ENCODE peak calls at places on chromosomes 11 and 22, in ten cellular contexts. U is prostate gland, M is transverse colon, S is sigmoid colon, G is A549, O is heart left ventricle, T is IMR-90, A is spleen, K is esophagus muscularis mucosa, Y is H54. J is an unnamed sample.

GRCh38 chr22:29733362-29734322 is 13.8 kb downstream of the CABP7 start:
- DNase-seq in U (peak; percentile 47), M (peak; percentile 33), S (no peak), G (no peak), O (peak; percentile 60), T (no peak), A (no peak), K (no peak), Y (no peak), J (no peak)

GRCh38 chr11:95132956-95133355 is 43.3 kb downstream of the ENDOD1 start:
- DNase-seq in U (no peak), M (peak; percentile 50), S (no peak), G (no peak), O (no peak), T (no peak), A (no peak), K (no peak), Y (no peak), J (no peak)

GRCh38 chr22:24095816-24096215 is 84.7 kb downstream of the CABIN1 start:
- DNase-seq in U (no peak), M (no peak), S (peak; percentile 45), G (no peak), O (no peak), T (no peak), A (peak; percentile 16), K (no peak), Y (no peak), J (no peak)

GRCh38 chr22:43488031-43488892 is 76.4 kb downstream of the MPPED1 start:
- DNase-seq in U (no peak), M (no peak), S (no peak), G (no peak), O (no peak), T (no peak), A (no peak), K (no peak), Y (no peak), J (no peak)

GRCh38 chr11:34318111-34319037 is 39.4 kb downstream of the ABTB2 start:
- DNase-seq in U (no peak), M (peak; percentile 34), S (no peak), G (peak; percentile 86), O (no peak), T (peak; percentile 58), A (no peak), K (no peak), Y (peak; percentile 45), J (no peak)

GRCh38 chr11:118612378-118612777 is 5.0 kb downstream of the PHLDB1 start:
- DNase-seq in U (no peak), M (no peak), S (peak; percentile 66), G (no peak), O (peak; percentile 68), T (peak; percentile 23), A (peak; percentile 69), K (no peak), Y (no peak), J (no peak)

GRCh38 chr22:26893034-26893710 is 235.8 kb downstream of the MIAT start:
- DNase-seq in U (no peak), M (no peak), S (no peak), G (no peak), O (no peak), T (no peak), A (no peak), K (peak; percentile 83), Y (no peak), J (no peak)

GRCh38 chr11:60700689-60701508 is 1.5 kb downstream of the MS4A8 start:
- DNase-seq in U (peak; percentile 21), M (peak; percentile 53), S (no peak), G (peak; percentile 29), O (no peak), T (no peak), A (no peak), K (peak; percentile 72), Y (peak; percentile 19), J (no peak)

GRCh38 chr11:122097419-122098001 is 18.5 kb downstream of the BLID start:
- DNase-seq in U (peak; percentile 10), M (no peak), S (no peak), G (no peak), O (no peak), T (peak; percentile 47), A (no peak), K (no peak), Y (no peak), J (no peak)

GRCh38 chr22:26684173-26684572 is 26.8 kb downstream of the MIAT start:
- DNase-seq in U (no peak), M (no peak), S (no peak), G (no peak), O (no peak), T (no peak), A (no peak), K (no peak), Y (no peak), J (no peak)

GRCh38 chr11:107549253-107549953 is 16.1 kb downstream of the ALKBH8 start:
- DNase-seq in U (no peak), M (no peak), S (no peak), G (peak; percentile 25), O (no peak), T (peak; percentile 51), A (no peak), K (no peak), Y (no peak), J (no peak)

GRCh38 chr11:95711162-95711944 is 78.2 kb downstream of the FAM76B start:
- DNase-seq in U (no peak), M (no peak), S (peak; percentile 78), G (no peak), O (no peak), T (peak; percentile 14), A (no peak), K (no peak), Y (no peak), J (no peak)

GRCh38 chr11:29750392-29750791 is 266.4 kb downstream of the KCNA4 start:
- DNase-seq in U (no peak), M (no peak), S (no peak), G (no peak), O (no peak), T (no peak), A (no peak), K (no peak), Y (no peak), J (no peak)

GRCh38 chr11:126718319-126718718 is 282.3 kb downstream of the KIRREL3 start:
- DNase-seq in U (no peak), M (no peak), S (no peak), G (peak; percentile 33), O (no peak), T (peak; percentile 18), A (no peak), K (no peak), Y (no peak), J (no peak)

DNA sequence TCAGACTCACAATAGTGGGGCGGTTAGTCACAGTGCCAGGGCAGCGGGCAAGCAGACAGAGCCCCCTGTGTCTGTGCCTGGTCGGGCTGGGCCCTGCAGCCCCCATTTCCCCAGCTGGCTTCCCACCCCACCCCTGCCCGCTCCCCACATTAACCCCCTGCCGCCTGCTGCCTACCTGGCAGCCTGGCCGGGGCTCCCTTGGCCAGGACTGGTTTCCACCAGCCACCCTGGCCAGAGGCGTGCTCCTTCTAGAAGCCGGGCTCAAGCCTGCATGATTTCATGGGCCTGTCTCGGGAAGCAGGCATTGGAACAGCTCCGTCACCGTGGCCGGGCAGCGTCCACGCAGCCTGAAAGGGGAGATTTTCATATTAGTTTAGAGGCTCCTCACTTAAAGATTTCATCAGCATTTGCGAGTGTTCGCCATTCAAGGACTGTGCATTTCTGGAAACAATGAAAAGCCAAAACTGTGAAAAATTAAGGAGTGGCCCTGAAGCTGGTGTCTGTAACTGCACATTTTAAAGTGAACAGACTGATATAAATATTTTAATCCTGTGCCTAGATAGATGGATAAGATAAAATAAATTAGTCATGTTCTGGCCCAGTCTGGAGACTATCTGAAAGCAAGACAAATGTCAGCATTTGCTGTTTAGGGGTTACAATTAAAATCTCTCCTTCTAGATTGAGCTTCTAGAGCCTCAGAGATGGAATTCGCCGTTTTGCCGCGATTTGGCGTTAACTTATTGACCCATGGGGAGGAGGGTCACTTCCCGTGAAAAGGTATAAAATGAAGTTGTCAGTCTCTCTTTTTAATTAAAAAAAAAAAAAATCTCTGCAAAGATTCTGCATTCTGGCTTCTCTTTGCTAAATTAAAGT is 79.4 kb upstream of the WNT7B start:
- DNase-seq in U (no peak), M (peak; percentile 14), S (peak; percentile 85), G (no peak), O (peak; percentile 66), T (no peak), A (peak; percentile 78), K (no peak), Y (no peak), J (no peak)
- TF ChIP-seq POLR2A in U (no peak), M (no peak), S (no peak), G (no peak), O (no peak), T (no peak), A (no peak), K (no peak), Y (no peak), J (no peak)

DNA sequence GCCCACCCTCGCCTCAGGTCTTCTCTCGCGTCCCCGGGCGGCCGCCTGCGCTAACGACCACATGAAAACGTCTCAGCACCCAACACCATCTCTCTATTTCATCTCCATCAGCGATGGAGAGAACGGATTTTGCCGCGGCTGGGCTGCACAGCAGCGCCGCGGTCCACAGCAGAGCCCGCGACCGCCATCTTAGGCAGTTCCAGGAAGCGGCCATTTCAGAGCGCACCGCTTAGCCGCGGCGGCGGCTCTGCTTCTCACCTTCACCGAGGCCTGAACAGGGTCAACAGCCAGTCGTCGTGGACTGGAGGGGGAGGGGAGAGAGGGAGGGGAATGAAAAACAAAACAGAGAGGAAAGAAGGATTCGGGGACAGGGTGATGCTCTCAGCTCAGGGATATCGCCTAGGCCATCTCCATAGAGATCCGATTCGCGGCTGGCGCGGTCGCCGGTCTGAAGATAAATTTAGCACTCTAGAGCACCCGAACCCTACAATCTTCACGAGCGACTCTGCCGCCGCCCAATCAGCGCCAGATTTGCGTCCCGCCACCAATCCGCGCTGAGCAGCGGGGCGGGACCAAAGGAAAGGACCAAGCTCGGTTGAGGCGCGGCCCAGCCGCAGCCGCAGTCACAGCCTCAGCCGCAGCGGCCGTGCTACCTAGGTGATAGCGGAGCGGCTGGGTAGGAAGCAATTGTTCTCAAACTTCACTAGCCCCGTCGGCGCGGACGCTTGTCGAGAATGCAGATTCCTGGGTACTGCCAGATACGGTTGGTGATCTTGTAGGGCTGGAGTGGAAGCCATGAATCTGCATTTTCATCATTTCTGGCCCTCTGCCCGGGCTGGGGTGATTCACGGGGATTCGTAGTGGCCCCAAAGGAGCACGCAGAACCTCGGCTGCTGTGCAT is at the start of gene ZBED5:
- DNase-seq in U (peak; percentile 98), M (peak; percentile 98), S (peak; percentile 99), G (peak; percentile 98), O (peak; percentile 98), T (peak; percentile 97), A (peak; percentile 99), K (peak; percentile 99), Y (peak; percentile 80), J (peak; percentile 65)
- TF ChIP-seq POLR2A in U (peak; percentile 98), M (peak; percentile 99), S (peak; percentile 99), G (peak; percentile 76), O (peak; percentile 98), T (peak; percentile 92), A (peak; percentile 69), K (peak; percentile 81), Y (peak; percentile 78), J (peak; percentile 89)

GRCh38 chr11:124875943-124876817 is 10.9 kb downstream of the ROBO3 start:
- DNase-seq in U (peak; percentile 83), M (peak; percentile 84), S (peak; percentile 95), G (peak; percentile 90), O (peak; percentile 89), T (peak; percentile 96), A (peak; percentile 95), K (peak; percentile 98), Y (peak; percentile 87), J (peak; percentile 94)
- TF ChIP-seq POLR2A in U (no peak), M (peak; percentile 35), S (no peak), G (peak; percentile 49), O (no peak), T (peak; percentile 85), A (no peak), K (no peak), Y (peak; percentile 31), J (no peak)

GRCh38 chr11:66239998-66240780 is 28.2 kb upstream of the RAB1B start:
- DNase-seq in U (no peak), M (no peak), S (no peak), G (no peak), O (no peak), T (no peak), A (no peak), K (no peak), Y (no peak), J (no peak)
- TF ChIP-seq POLR2A in U (no peak), M (no peak), S (no peak), G (no peak), O (no peak), T (no peak), A (no peak), K (no peak), Y (no peak), J (no peak)

J was measured in GM12891.